ENCODE peak calls at places on chromosome 14, in ten cellular contexts. A, S, I, Z, O, Q, F, W, X and Y are unnamed samples.

GRCh38 chr14:52048641-52049204 is 20.1 kb downstream of the NID2 start:
- DNase-seq in A (no peak), S (no peak), I (peak), Z (no peak), O (no peak), Q (peak), F (no peak), W (no peak), X (no peak), Y (no peak)

GRCh38 chr14:104768437-104769323 is 15.7 kb downstream of the SIVA1 start:
- DNase-seq in A (peak), S (peak), I (peak), Z (peak), O (peak), Q (peak), F (peak), W (peak), X (peak), Y (no peak)

GRCh38 chr14:31944256-31945073 is 132.6 kb upstream of the ARHGAP5 start:
- DNase-seq in A (peak), S (no peak), I (no peak), Z (no peak), O (no peak), Q (no peak), F (no peak), W (no peak), X (no peak), Y (no peak)

GRCh38 chr14:67268456-67269115 is 27.4 kb downstream of the PALS1 start:
- DNase-seq in A (no peak), S (peak), I (no peak), Z (peak), O (no peak), Q (no peak), F (no peak), W (no peak), X (peak), Y (no peak)

GRCh38 chr14:101360045-101360931 is 201.0 kb upstream of the DIO3 start:
- DNase-seq in A (peak), S (no peak), I (no peak), Z (no peak), O (no peak), Q (no peak), F (no peak), W (peak), X (no peak), Y (no peak)

GRCh38 chr14:101843665-101844064 is 82.2 kb downstream of the PPP2R5C start:
- DNase-seq in A (no peak), S (no peak), I (no peak), Z (no peak), O (peak), Q (no peak), F (peak), W (no peak), X (no peak), Y (no peak)

GRCh38 chr14:65446159-65446558 is 33.6 kb downstream of the FUT8 start:
- DNase-seq in A (no peak), S (peak), I (peak), Z (no peak), O (no peak), Q (peak), F (no peak), W (no peak), X (peak), Y (no peak)

GRCh38 chr14:56760164-56760914 is 49.9 kb downstream of the OTX2 start:
- DNase-seq in A (no peak), S (no peak), I (no peak), Z (no peak), O (no peak), Q (no peak), F (peak), W (no peak), X (no peak), Y (no peak)

GRCh38 chr14:29897181-29897580 is 30.5 kb downstream of the PRKD1 start:
- DNase-seq in A (no peak), S (no peak), I (no peak), Z (no peak), O (no peak), Q (no peak), F (no peak), W (no peak), X (no peak), Y (no peak)

GRCh38 chr14:105216490-105217247 is 31.7 kb upstream of the BTBD6 start:
- DNase-seq in A (no peak), S (no peak), I (no peak), Z (no peak), O (no peak), Q (no peak), F (no peak), W (no peak), X (no peak), Y (no peak)

GRCh38 chr14:101937926-101938767 is 26.2 kb upstream of the DYNC1H1 start:
- DNase-seq in A (no peak), S (no peak), I (no peak), Z (no peak), O (no peak), Q (no peak), F (no peak), W (no peak), X (no peak), Y (no peak)

GRCh38 chr14:59566725-59567124 is 9.9 kb downstream of the CCDC175 start:
- DNase-seq in A (no peak), S (no peak), I (no peak), Z (no peak), O (no peak), Q (peak), F (no peak), W (no peak), X (no peak), Y (no peak)

GRCh38 chr14:82403972-82404371 is 870.3 kb upstream of the SEL1L start:
- DNase-seq in A (no peak), S (no peak), I (no peak), Z (no peak), O (no peak), Q (no peak), F (no peak), W (no peak), X (no peak), Y (peak)

GRCh38 chr14:65792208-65792905 is 379.8 kb downstream of the FUT8 start:
- DNase-seq in A (no peak), S (peak), I (peak), Z (no peak), O (no peak), Q (no peak), F (no peak), W (no peak), X (peak), Y (no peak)

GRCh38 chr14:38143651-38144505 is 63.8 kb upstream of the SSTR1 start:
- DNase-seq in A (no peak), S (peak), I (peak), Z (no peak), O (no peak), Q (peak), F (no peak), W (no peak), X (peak), Y (no peak)